ENCODE peak calls at places on chromosome 1, in seven cellular contexts. Z is testis, O is A549, L is lower leg skin, B is H1, K is Peyer's patch, H is esophagus squamous epithelium. A is an unnamed sample.

GRCh38 chr1:192489748-192490147 is 85.8 kb upstream of the RGS1 start:
- DNase-seq in K (no peak), H (no peak), O (peak), Z (no peak), B (no peak), L (no peak), A (peak)

GRCh38 chr1:3915551-3916121 is 15.6 kb upstream of the C1orf174 start:
- DNase-seq in K (no peak), H (no peak), Z (no peak), L (peak), B (no peak), O (no peak), A (no peak)

GRCh38 chr1:117590273-117590925 is 15.4 kb upstream of the TENT5C start:
- DNase-seq in K (no peak), H (no peak), O (no peak), L (no peak), B (no peak), Z (no peak), A (no peak)

GRCh38 chr1:228085287-228085926 is 2.9 kb downstream of the ARF1 start:
- DNase-seq in K (no peak), H (no peak), O (no peak), L (no peak), Z (no peak), B (no peak), A (no peak)

GRCh38 chr1:245873883-245874671 is 633.0 kb downstream of the SMYD3 start:
- DNase-seq in Z (no peak), O (no peak), K (no peak), H (no peak), L (no peak), B (no peak), A (no peak)

GRCh38 chr1:18875107-18875795 is 15.8 kb upstream of the TAS1R2 start:
- DNase-seq in K (peak), L (peak), Z (peak), H (peak), B (peak), O (peak), A (peak)

GRCh38 chr1:204307334-204307883 is 52.3 kb downstream of the PLEKHA6 start:
- DNase-seq in H (no peak), Z (peak), K (no peak), O (no peak), L (peak), B (no peak), A (peak)

GRCh38 chr1:41354956-41355355 is 6.3 kb upstream of the FOXO6 start:
- DNase-seq in L (peak), H (no peak), K (no peak), Z (no peak), B (no peak), O (no peak), A (no peak)

GRCh38 chr1:210499956-210500355 is 171.3 kb downstream of the HHAT start:
- DNase-seq in K (no peak), H (no peak), O (no peak), L (no peak), B (no peak), Z (no peak), A (no peak)

GRCh38 chr1:202516434-202516877 is 168.0 kb downstream of the PPP1R12B start:
- DNase-seq in O (no peak), H (no peak), Z (no peak), K (no peak), L (no peak), B (no peak), A (no peak)

GRCh38 chr1:5490640-5491039 is 501.6 kb downstream of the NPHP4 start:
- DNase-seq in O (no peak), K (no peak), Z (no peak), H (no peak), L (no peak), B (no peak), A (no peak)

GRCh38 chr1:66954208-66954607 is 29.4 kb downstream of the MIER1 start:
- DNase-seq in B (no peak), Z (no peak), K (no peak), H (no peak), L (no peak), O (no peak), A (no peak)

DNA sequence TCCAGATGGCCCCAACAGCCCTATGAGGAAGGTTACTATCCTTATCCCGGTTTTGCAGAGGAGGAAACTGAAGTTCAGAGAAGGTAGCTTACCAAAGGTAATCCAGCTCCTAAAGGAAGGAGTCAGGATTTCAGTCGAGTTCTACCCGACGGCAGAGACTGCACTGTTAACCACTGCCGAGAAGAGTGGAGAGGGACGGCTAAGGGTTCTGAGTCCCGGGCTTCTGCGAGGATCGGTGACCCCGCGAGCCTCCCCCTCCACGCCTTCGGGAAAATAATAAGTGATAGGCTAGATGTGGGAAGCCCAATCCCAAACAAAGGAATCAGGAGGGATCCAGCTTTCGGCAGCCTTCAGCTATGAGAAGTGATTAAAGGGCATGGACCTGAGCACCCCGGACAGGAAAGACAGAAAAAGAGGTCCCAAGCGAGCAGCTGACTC is 587 bp downstream of the TMEM53 start:
- DNase-seq in K (no peak), L (no peak), H (no peak), Z (no peak), B (no peak), O (no peak), A (no peak)
- TF ChIP-seq POLR2A in K (peak), L (no peak), H (no peak), Z (no peak), B (no peak), O (no peak), A (no peak)

GRCh38 chr1:2834741-2835564 is 33.5 kb upstream of the TTC34 start:
- DNase-seq in Z (no peak), B (no peak), K (no peak), H (no peak), O (no peak), L (no peak), A (no peak)
- TF ChIP-seq POLR2A in Z (no peak), B (no peak), K (no peak), H (no peak), O (no peak), L (no peak), A (no peak)

DNA sequence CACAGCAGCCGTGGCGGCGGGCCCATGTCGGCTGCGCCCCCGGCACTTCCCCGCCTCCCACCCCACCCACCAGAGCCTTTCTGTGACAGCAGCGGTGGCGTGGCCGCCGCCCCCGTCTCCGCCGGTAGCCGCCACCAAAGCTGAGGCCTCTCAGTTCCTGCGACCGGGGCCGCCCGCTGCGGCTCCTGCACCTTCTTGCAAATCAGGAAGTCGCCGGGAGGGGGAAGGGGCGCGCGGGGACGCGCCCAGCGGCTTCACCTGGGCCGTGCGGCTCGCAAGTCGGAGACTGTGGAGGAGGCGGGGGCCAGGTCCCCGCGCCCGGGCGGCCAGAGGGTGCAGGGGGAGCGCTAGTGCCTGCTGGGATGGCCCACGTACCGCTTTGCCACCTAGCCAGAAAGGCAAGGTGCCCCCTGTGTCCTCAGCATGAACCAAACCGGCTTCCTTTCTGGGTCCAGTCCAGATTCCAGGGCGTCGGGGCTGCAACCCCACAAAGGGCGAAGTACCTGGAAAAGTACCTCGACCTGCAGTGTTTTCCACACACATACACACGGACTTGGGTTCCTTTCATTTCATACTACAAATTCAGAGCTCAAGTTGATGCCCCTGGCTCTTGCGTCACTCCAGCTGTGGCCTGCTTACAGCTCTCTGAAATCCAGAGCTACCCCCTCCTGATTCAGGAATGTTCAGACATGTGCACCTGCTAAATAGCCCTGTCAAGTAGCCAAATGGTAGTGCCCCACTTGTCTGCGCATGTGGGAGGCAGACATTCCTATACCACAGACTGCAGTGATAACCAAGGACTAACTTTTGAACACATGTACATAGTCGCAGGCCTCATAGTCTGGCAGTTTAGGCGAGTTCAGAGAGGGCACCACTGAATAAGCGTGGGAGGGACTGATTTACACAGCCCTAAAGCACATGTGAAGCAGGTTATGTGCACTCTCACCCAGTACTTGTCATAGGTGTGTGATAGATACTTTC is at the start of gene DENND1B:
- DNase-seq in H (peak), B (no peak), L (peak), K (peak), Z (peak), O (peak), A (peak)
- TF ChIP-seq POLR2A in H (peak), B (no peak), L (no peak), K (peak), Z (no peak), O (peak), A (no peak)

GRCh38 chr1:56566994-56567393 is 12.4 kb downstream of the PLPP3 start:
- DNase-seq in K (no peak), B (no peak), H (no peak), O (no peak), L (no peak), Z (no peak), A (no peak)

GRCh38 chr1:56563568-56563967 is 15.8 kb downstream of the PLPP3 start:
- DNase-seq in L (no peak), Z (no peak), H (no peak), B (no peak), O (no peak), K (no peak), A (no peak)

GRCh38 chr1:56563045-56563444 is 16.3 kb downstream of the PLPP3 start:
- DNase-seq in O (no peak), H (no peak), B (no peak), K (no peak), L (no peak), Z (no peak), A (no peak)

GRCh38 chr1:56564615-56565014 is 14.7 kb downstream of the PLPP3 start:
- DNase-seq in Z (no peak), B (no peak), K (no peak), L (no peak), O (no peak), H (no peak), A (no peak)

DNA sequence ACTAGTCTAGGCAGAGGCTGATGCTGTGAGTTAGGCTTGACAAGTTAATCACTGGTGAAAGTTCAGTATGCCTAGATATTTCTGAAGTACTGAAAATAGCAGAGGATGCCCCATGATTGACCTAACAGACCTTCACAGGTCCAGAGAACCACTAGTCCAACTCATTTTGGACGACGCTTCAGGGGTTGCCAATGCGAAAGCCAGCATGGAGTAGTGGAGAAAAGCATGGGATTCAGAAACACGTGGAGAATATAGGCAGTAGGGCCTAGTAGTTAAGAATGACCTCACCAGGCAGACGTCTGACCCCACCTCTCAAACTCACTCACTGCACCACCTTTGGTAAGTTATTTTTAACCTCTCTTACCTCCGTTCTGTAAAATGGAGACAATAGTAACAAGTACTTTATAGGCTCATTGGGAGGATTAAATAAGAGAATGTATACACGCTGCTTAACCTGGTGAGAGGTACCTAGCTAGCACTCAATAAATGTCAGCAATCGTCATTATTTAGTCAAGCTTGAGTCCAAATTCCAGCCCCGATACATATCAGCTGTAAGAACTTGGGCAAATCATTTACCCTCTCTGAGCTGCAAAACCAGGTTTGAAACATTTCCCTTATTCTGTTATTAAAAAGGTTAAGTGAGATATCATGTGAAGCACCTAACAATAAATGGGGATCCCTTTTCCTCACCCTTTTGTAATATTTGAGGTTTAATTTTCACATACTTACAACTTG is 13.2 kb downstream of the PLPP3 start:
- DNase-seq in B (no peak), Z (no peak), O (no peak), H (no peak), K (no peak), L (no peak), A (no peak)
- TF ChIP-seq POLR2A in B (no peak), Z (no peak), O (no peak), H (no peak), K (no peak), L (no peak), A (no peak)